ENCODE peak calls at places on chromosomes 12 and 14, in eight cellular contexts. C is sigmoid colon, K is fibroblast of lung, B is endothelial cell, S is omental fat pad, D is upper lobe of right lung, A is A549, G is GM12865. V is an unnamed sample.

GRCh38 chr14:71665157-71665556 is 267.1 kb upstream of the RGS6 start:
- DNase-seq in C (no peak), K (peak; percentile 91), B (no peak), S (no peak), D (no peak), A (no peak), G (no peak), V (no peak)

GRCh38 chr14:49769171-49769570 is 1.2 kb downstream of the KLHDC2 start:
- DNase-seq in C (no peak), K (peak; percentile 74), B (no peak), S (no peak), D (no peak), A (no peak), G (no peak), V (no peak)

GRCh38 chr12:109721276-109721675 is 7.7 kb downstream of the FAM222A start:
- DNase-seq in C (no peak), K (no peak), B (no peak), S (no peak), D (no peak), A (no peak), G (no peak), V (no peak)

GRCh38 chr12:62123721-62124203 is 136.4 kb upstream of the USP15 start:
- DNase-seq in C (no peak), K (peak; percentile 37), B (peak; percentile 46), S (no peak), D (no peak), A (peak; percentile 11), G (peak; percentile 62), V (peak; percentile 52)

GRCh38 chr14:24224618-24225071 is 7.5 kb downstream of the NEDD8 start:
- DNase-seq in C (peak; percentile 27), K (peak; percentile 95), B (no peak), S (no peak), D (no peak), A (no peak), G (no peak), V (no peak)

GRCh38 chr14:55097894-55098560 is 31.0 kb upstream of the LGALS3 start:
- DNase-seq in C (peak; percentile 59), K (peak; percentile 27), B (no peak), S (no peak), D (no peak), A (no peak), G (peak; percentile 96), V (peak; percentile 82)

GRCh38 chr14:70257526-70257925 is 68.8 kb upstream of the SLC8A3 start:
- DNase-seq in C (no peak), K (no peak), B (peak; percentile 28), S (no peak), D (no peak), A (no peak), G (peak; percentile 62), V (peak; percentile 43)

GRCh38 chr12:13436696-13437391 is 240.3 kb downstream of the EMP1 start:
- DNase-seq in C (no peak), K (peak; percentile 20), B (no peak), S (no peak), D (no peak), A (peak; percentile 9), G (peak; percentile 5), V (no peak)

GRCh38 chr12:105812356-105812755 is 326.4 kb downstream of the NUAK1 start:
- DNase-seq in C (no peak), K (peak; percentile 17), B (no peak), S (no peak), D (no peak), A (no peak), G (no peak), V (no peak)

GRCh38 chr12:110917467-110917866 is 2.9 kb downstream of the MYL2 start:
- DNase-seq in C (no peak), K (peak; percentile 90), B (no peak), S (no peak), D (no peak), A (peak; percentile 82), G (no peak), V (no peak)

GRCh38 chr12:111687255-111687654 is 1.4 kb downstream of the ACAD10 start:
- DNase-seq in C (no peak), K (no peak), B (no peak), S (no peak), D (no peak), A (peak; percentile 27), G (peak; percentile 68), V (peak; percentile 25)

GRCh38 chr12:32270818-32271710 is 128.3 kb upstream of the FGD4 start:
- DNase-seq in C (no peak), K (peak; percentile 77), B (peak; percentile 19), S (no peak), D (no peak), A (no peak), G (no peak), V (no peak)

GRCh38 chr14:35533357-35534129 is 421 bp upstream of the INSM2 start:
- DNase-seq in C (peak; percentile 64), K (peak; percentile 45), B (peak; percentile 88), S (no peak), D (peak; percentile 80), A (peak; percentile 60), G (peak; percentile 81), V (peak; percentile 78)

GRCh38 chr12:14272954-14273910 is 92.2 kb upstream of the ATF7IP start:
- DNase-seq in C (no peak), K (peak; percentile 46), B (no peak), S (no peak), D (no peak), A (no peak), G (peak; percentile 59), V (no peak)

GRCh38 chr12:130146532-130146931 is 15.7 kb upstream of the FZD10 start:
- DNase-seq in C (no peak), K (no peak), B (no peak), S (no peak), D (no peak), A (no peak), G (no peak), V (no peak)

GRCh38 chr12:130152386-130152785 is 9.9 kb upstream of the FZD10 start:
- DNase-seq in C (no peak), K (no peak), B (no peak), S (no peak), D (peak; percentile 38), A (no peak), G (no peak), V (no peak)

GRCh38 chr12:130145731-130146130 is 16.5 kb upstream of the FZD10 start:
- DNase-seq in C (no peak), K (no peak), B (no peak), S (no peak), D (no peak), A (no peak), G (no peak), V (no peak)

GRCh38 chr12:130144256-130144655 is 18.0 kb upstream of the FZD10 start:
- DNase-seq in C (no peak), K (no peak), B (no peak), S (no peak), D (no peak), A (no peak), G (no peak), V (no peak)

GRCh38 chr12:130147875-130148596 is 14.2 kb upstream of the FZD10 start:
- DNase-seq in C (no peak), K (no peak), B (no peak), S (no peak), D (no peak), A (no peak), G (no peak), V (no peak)
- TF ChIP-seq CTCF in C (no peak), K (no peak), B (no peak), S (no peak), D (no peak), A (no peak), G (no peak), V (no peak)

GRCh38 chr12:2737656-2738241 is 57.0 kb upstream of the FKBP4 start:
- DNase-seq in C (no peak), K (no peak), B (no peak), S (no peak), D (no peak), A (no peak), G (no peak), V (no peak)

GRCh38 chr12:2739069-2739468 is 55.7 kb upstream of the FKBP4 start:
- DNase-seq in C (no peak), K (no peak), B (no peak), S (no peak), D (no peak), A (no peak), G (no peak), V (no peak)

GRCh38 chr12:2732290-2732689 is 62.5 kb upstream of the FKBP4 start:
- DNase-seq in C (no peak), K (no peak), B (no peak), S (no peak), D (no peak), A (no peak), G (no peak), V (no peak)

GRCh38 chr12:2733493-2734252 is 61.1 kb upstream of the FKBP4 start:
- DNase-seq in C (no peak), K (no peak), B (no peak), S (no peak), D (no peak), A (no peak), G (no peak), V (no peak)
- TF ChIP-seq CTCF in C (no peak), K (no peak), B (no peak), S (no peak), D (no peak), A (no peak), G (no peak), V (no peak)

DNA sequence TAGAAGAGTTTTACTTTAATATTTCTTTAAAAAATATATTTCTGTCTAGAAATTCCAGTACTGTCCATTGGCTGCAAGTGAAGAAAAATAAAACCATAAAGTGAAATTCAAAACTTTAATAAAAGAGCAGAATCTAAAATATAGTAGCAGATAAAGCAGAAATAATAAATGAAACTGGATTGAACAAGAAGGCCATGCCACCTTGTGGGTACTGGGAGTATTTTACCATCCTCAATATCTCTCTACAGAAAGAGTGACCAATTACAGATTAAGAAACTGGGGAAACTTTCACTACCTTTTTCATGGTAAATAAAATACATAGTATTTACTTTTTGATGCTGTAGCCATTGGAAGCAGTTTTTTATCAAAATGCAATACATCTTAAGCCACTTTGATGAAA is 220.5 kb downstream of the BCAT1 start:
- DNase-seq in C (no peak), K (peak; percentile 35), B (no peak), S (no peak), D (no peak), A (peak; percentile 10), G (peak; percentile 55), V (peak; percentile 14)
- TF ChIP-seq CTCF in C (no peak), K (peak; percentile 51), B (peak; percentile 47), S (no peak), D (peak; percentile 61), A (no peak), G (peak; percentile 42), V (peak; percentile 64)

GRCh38 chr14:27608377-27608776 is 1010.5 kb upstream of the NOVA1 start:
- DNase-seq in C (no peak), K (no peak), B (no peak), S (no peak), D (no peak), A (no peak), G (no peak), V (no peak)
- TF ChIP-seq CTCF in C (no peak), K (no peak), B (no peak), S (no peak), D (no peak), A (no peak), G (no peak), V (no peak)